ENCODE peak calls at places on chromosomes 12 and 14, in eight cellular contexts. E, O, L, Q, X, B, I and P are unnamed samples. For H3K27me3, the result is how much of the 10 kb centered on the place peaks cover.

GRCh38 chr12:28409892-28410291 is 219.6 kb downstream of the CCDC91 start:
- DNase-seq in E (no peak), O (no peak), L (peak), Q (no peak), X (no peak), B (no peak), I (no peak), P (no peak)

GRCh38 chr14:95897280-95897679 is 20.6 kb downstream of the TUNAR start:
- DNase-seq in E (no peak), O (no peak), L (no peak), Q (no peak), X (no peak), B (no peak), I (no peak), P (no peak)

GRCh38 chr14:96588410-96589249 is 86.4 kb downstream of the PAPOLA start:
- DNase-seq in E (no peak), O (no peak), L (no peak), Q (no peak), X (peak), B (peak), I (no peak), P (no peak)

GRCh38 chr14:51860164-51860835 is at the start of gene GNG2:
- DNase-seq in E (peak), O (peak), L (peak), Q (peak), X (peak), B (no peak), I (peak), P (peak)

GRCh38 chr14:81235096-81235495 is 14.3 kb upstream of the GTF2A1 start:
- DNase-seq in E (no peak), O (no peak), L (no peak), Q (no peak), X (no peak), B (no peak), I (no peak), P (no peak)

GRCh38 chr14:90726656-90727055 is 89.6 kb downstream of the TTC7B start:
- DNase-seq in E (no peak), O (no peak), L (peak), Q (no peak), X (no peak), B (peak), I (no peak), P (no peak)

GRCh38 chr14:76195003-76195402 is 43.3 kb downstream of the GPATCH2L start:
- DNase-seq in E (no peak), O (no peak), L (no peak), Q (no peak), X (no peak), B (no peak), I (no peak), P (no peak)

GRCh38 chr14:56208520-56208919 is 90.3 kb downstream of the PELI2 start:
- DNase-seq in E (no peak), O (no peak), L (no peak), Q (no peak), X (no peak), B (no peak), I (no peak), P (no peak)

GRCh38 chr12:10182662-10183061 is 3.8 kb downstream of the TMEM52B start:
- DNase-seq in E (no peak), O (no peak), L (peak), Q (no peak), X (peak), B (no peak), I (no peak), P (no peak)

GRCh38 chr14:50964683-50965390 is 20.6 kb upstream of the PYGL start:
- DNase-seq in E (no peak), O (peak), L (peak), Q (no peak), X (peak), B (no peak), I (peak), P (no peak)

GRCh38 chr12:33226671-33227070 is 212.9 kb downstream of the SYT10 start:
- DNase-seq in E (no peak), O (no peak), L (no peak), Q (no peak), X (no peak), B (no peak), I (no peak), P (no peak)

GRCh38 chr12:88706286-88706685 is 126.0 kb upstream of the KITLG start:
- DNase-seq in E (no peak), O (no peak), L (peak), Q (no peak), X (no peak), B (no peak), I (no peak), P (no peak)

GRCh38 chr14:75673345-75673744 is 12.3 kb downstream of the TTLL5 start:
- DNase-seq in E (no peak), O (no peak), L (no peak), Q (no peak), X (no peak), B (no peak), I (no peak), P (no peak)

GRCh38 chr12:9752145-9752717 is 8.5 kb downstream of the CD69 start:
- DNase-seq in E (no peak), O (no peak), L (no peak), Q (no peak), X (no peak), B (no peak), I (no peak), P (no peak)

GRCh38 chr12:88634008-88634407 is 53.7 kb upstream of the KITLG start:
- DNase-seq in E (no peak), O (no peak), L (no peak), Q (no peak), X (no peak), B (no peak), I (no peak), P (no peak)

GRCh38 chr14:49550284-49551184 is 35.6 kb downstream of the RPS29 start:
- DNase-seq in E (no peak), O (no peak), L (peak), Q (no peak), X (peak), B (no peak), I (no peak), P (no peak)

GRCh38 chr12:54016478-54016964 is 7.7 kb downstream of the HOXC8 start:
- DNase-seq in E (no peak), O (no peak), L (peak), Q (peak), X (peak), B (no peak), I (peak), P (no peak)

GRCh38 chr14:81273521-81273920 is 52.8 kb upstream of the GTF2A1 start:
- DNase-seq in E (peak), O (no peak), L (no peak), Q (no peak), X (peak), B (no peak), I (no peak), P (no peak)

GRCh38 chr14:54329082-54329695 is 67.6 kb upstream of the CDKN3 start:
- DNase-seq in E (peak), O (no peak), L (peak), Q (no peak), X (no peak), B (no peak), I (peak), P (peak)

GRCh38 chr12:92543359-92543758 is 159.4 kb upstream of the PLEKHG7 start:
- DNase-seq in E (no peak), O (no peak), L (peak), Q (no peak), X (no peak), B (no peak), I (no peak), P (no peak)

GRCh38 chr12:75655233-75655879 is 143.9 kb upstream of the KRR1 start:
- DNase-seq in E (no peak), O (no peak), L (no peak), Q (no peak), X (no peak), B (no peak), I (no peak), P (no peak)

GRCh38 chr12:17333287-17333686 is 727.3 kb upstream of the LMO3 start:
- DNase-seq in E (no peak), O (peak), L (no peak), Q (no peak), X (no peak), B (no peak), I (no peak), P (no peak)

GRCh38 chr12:90908465-90908864 is 46.5 kb downstream of the CCER1 start:
- DNase-seq in E (no peak), O (no peak), L (peak), Q (no peak), X (peak), B (no peak), I (peak), P (no peak)

GRCh38 chr12:96425321-96425720 is 25.1 kb upstream of the CDK17 start:
- DNase-seq in E (no peak), O (no peak), L (peak), Q (no peak), X (peak), B (no peak), I (no peak), P (no peak)

GRCh38 chr12:52005903-52006703 is 643 bp upstream of the TAMALIN start:
- DNase-seq in E (peak), O (no peak), L (no peak), Q (peak), X (peak), B (no peak), I (peak), P (peak)

GRCh38 chr12:125167658-125168057 is 102.4 kb downstream of the AACS start:
- DNase-seq in E (no peak), O (no peak), L (no peak), Q (no peak), X (no peak), B (no peak), I (no peak), P (no peak)

GRCh38 chr14:64417771-64418125 is 29.6 kb downstream of the MTHFD1 start:
- DNase-seq in E (no peak), O (no peak), L (no peak), Q (no peak), X (no peak), B (no peak), I (no peak), P (no peak)

GRCh38 chr12:79508622-79509021 is 182.1 kb downstream of the PAWR start:
- DNase-seq in E (no peak), O (no peak), L (no peak), Q (no peak), X (no peak), B (no peak), I (no peak), P (no peak)

GRCh38 chr12:129119537-129119936 is 266.3 kb downstream of the GLT1D1 start:
- DNase-seq in E (no peak), O (no peak), L (no peak), Q (no peak), X (no peak), B (no peak), I (no peak), P (no peak)

GRCh38 chr12:132428872-132429121 is 61.2 kb upstream of the FBRSL1 start:
- DNase-seq in E (peak), O (no peak), L (peak), Q (no peak), X (peak), B (no peak), I (no peak), P (no peak)

GRCh38 chr12:106417926-106418910 is 60.7 kb downstream of the POLR3B start:
- DNase-seq in E (no peak), O (peak), L (peak), Q (no peak), X (peak), B (no peak), I (no peak), P (no peak)

GRCh38 chr14:33564774-33565630 is 385.9 kb downstream of the EGLN3 start:
- DNase-seq in E (no peak), O (peak), L (peak), Q (no peak), X (no peak), B (no peak), I (no peak), P (no peak)

GRCh38 chr14:75518625-75519024 is 3.6 kb upstream of the BATF start:
- DNase-seq in E (no peak), O (no peak), L (no peak), Q (no peak), X (no peak), B (no peak), I (no peak), P (no peak)

GRCh38 chr14:28867571-28867970 is 101.0 kb downstream of the FOXG1 start:
- DNase-seq in E (no peak), O (no peak), L (no peak), Q (no peak), X (no peak), B (no peak), I (no peak), P (no peak)

GRCh38 chr14:89000007-89000942 is 175.8 kb downstream of the TTC8 start:
- DNase-seq in E (no peak), O (peak), L (peak), Q (peak), X (peak), B (peak), I (peak), P (no peak)

GRCh38 chr14:24913026-24913425 is 136.9 kb downstream of the STXBP6 start:
- DNase-seq in E (no peak), O (no peak), L (no peak), Q (no peak), X (no peak), B (no peak), I (no peak), P (no peak)

GRCh38 chr12:94073441-94074051 is 74.8 kb upstream of the PLXNC1 start:
- DNase-seq in E (no peak), O (no peak), L (no peak), Q (no peak), X (no peak), B (no peak), I (no peak), P (no peak)

GRCh38 chr12:130526813-130527212 is 189.1 kb downstream of the PIWIL1 start:
- DNase-seq in E (no peak), O (no peak), L (no peak), Q (no peak), X (no peak), B (no peak), I (peak), P (no peak)

GRCh38 chr12:130525384-130526172 is 187.9 kb downstream of the PIWIL1 start:
- DNase-seq in E (no peak), O (no peak), L (no peak), Q (no peak), X (no peak), B (no peak), I (no peak), P (no peak)

GRCh38 chr12:130523863-130524614 is 186.4 kb downstream of the PIWIL1 start:
- DNase-seq in E (no peak), O (no peak), L (no peak), Q (no peak), X (no peak), B (no peak), I (no peak), P (no peak)

GRCh38 chr12:130524759-130525158 is 187.1 kb downstream of the PIWIL1 start:
- DNase-seq in E (no peak), O (no peak), L (no peak), Q (no peak), X (no peak), B (no peak), I (no peak), P (no peak)

GRCh38 chr12:130529781-130530180 is 186.3 kb downstream of the RIMBP2 start:
- DNase-seq in E (no peak), O (no peak), L (no peak), Q (no peak), X (no peak), B (no peak), I (no peak), P (no peak)
- TF ChIP-seq CTCF in E (no peak), O (no peak), L (no peak), Q (no peak), X (no peak), B (no peak), I (no peak), P (no peak)

GRCh38 chr12:48351022-48351708 is 446 bp upstream of the ZNF641 start:
- DNase-seq in E (peak), O (peak), L (peak), Q (no peak), X (peak), B (no peak), I (peak), P (peak)

GRCh38 chr12:48352157-48352775 is 1.5 kb upstream of the ZNF641 start:
- DNase-seq in E (no peak), O (no peak), L (no peak), Q (no peak), X (no peak), B (no peak), I (no peak), P (no peak)

GRCh38 chr12:48350249-48351021 is at the start of gene ZNF641:
- DNase-seq in E (peak), O (no peak), L (peak), Q (peak), X (peak), B (no peak), I (peak), P (peak)

GRCh38 chr12:48349471-48349870 is 1.2 kb downstream of the ZNF641 start:
- DNase-seq in E (peak), O (no peak), L (no peak), Q (no peak), X (peak), B (no peak), I (peak), P (no peak)
- H3K4me3 ChIP-seq in E (peak), O (no peak), L (no peak), Q (no peak), X (peak), B (peak), I (peak), P (peak)

DNA sequence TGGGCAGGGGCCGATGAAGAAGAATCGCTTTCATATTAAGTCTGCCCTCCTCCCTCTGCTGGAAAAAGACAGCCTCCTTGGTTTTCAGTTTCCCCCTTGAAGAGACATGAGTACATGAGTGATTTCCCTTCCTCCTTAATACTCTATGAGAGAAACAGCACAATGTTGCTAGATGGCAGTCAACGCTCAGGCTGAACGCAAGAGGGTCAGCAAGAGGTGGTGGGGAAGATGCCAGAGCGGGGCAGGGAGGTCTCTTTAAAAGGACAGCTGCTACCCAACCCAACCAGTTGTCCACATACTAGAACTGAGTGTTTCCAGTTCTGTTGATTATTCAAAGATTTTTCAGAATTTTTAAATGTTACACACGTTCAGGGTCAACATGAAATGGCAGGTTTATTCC is 22.8 kb downstream of the CRACR2A start:
- DNase-seq in E (no peak), O (no peak), L (no peak), Q (no peak), X (no peak), B (no peak), I (no peak), P (no peak)
- H3K27me3 ChIP-seq in E (under half), O (under half), L (under half), Q (under half), X (under half), B (under half), I (under half), P (under half)

GRCh38 chr14:68535404-68536024 is 257.4 kb downstream of the ZFP36L1 start:
- DNase-seq in E (no peak), O (no peak), L (peak), Q (no peak), X (peak), B (peak), I (no peak), P (no peak)
- TF ChIP-seq CTCF in E (no peak), O (no peak), L (no peak), Q (no peak), X (no peak), B (no peak), I (no peak), P (no peak)

DNA sequence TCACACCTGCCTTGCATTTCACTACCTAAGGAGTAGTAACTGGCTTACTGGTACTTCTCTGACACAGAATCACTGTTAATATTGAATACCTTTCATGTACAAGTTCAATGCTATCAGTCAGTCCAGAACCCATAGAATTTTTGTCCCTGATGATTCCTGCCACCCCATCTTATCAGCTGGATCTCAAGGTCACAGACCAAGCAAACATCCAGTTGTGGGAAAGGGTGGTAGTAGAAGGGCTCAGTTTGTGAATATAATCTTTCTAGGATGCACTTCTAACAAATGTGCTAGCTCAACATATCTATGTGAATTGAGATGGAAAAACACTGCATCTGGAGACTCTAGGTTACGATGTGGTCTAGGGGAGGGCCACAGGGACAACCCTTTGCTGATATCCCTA is 14.1 kb downstream of the PPP1CC start:
- DNase-seq in E (no peak), O (no peak), L (no peak), Q (no peak), X (no peak), B (no peak), I (no peak), P (no peak)
- H3K4me3 ChIP-seq in E (no peak), O (no peak), L (no peak), Q (no peak), X (no peak), B (no peak), I (no peak), P (no peak)